ENCODE peak calls at places on chromosomes 7 and 10, in four cellular contexts. One of them, this sample, is unnamed.

GRCh38 chr7:14748461-14748860 is 154.1 kb downstream of the DGKB start:
- DNase-seq in activated naive CD4-positive, alpha-beta T cell treated with anti-CD3 and anti-CD28 coated beads for 36 hours: no peak
- DNase-seq in neural progenitor cell: no peak
- DNase-seq in activated T-cell treated with anti-CD3 and anti-CD28 coated beads, Interleukin-2, amount 50 U/mL, for 4 hours: no peak
- DNase-seq in this sample: peak

GRCh38 chr7:17331891-17332501 is 33.5 kb downstream of the AHR start:
- DNase-seq in neural progenitor cell: no peak
- DNase-seq in activated naive CD4-positive, alpha-beta T cell treated with anti-CD3 and anti-CD28 coated beads for 36 hours: no peak
- DNase-seq in activated T-cell treated with anti-CD3 and anti-CD28 coated beads, Interleukin-2, amount 50 U/mL, for 4 hours: no peak
- DNase-seq in this sample: no peak

GRCh38 chr7:104123786-104124185 is 84.0 kb downstream of the ORC5 start:
- DNase-seq in neural progenitor cell: no peak
- DNase-seq in activated T-cell treated with anti-CD3 and anti-CD28 coated beads, Interleukin-2, amount 50 U/mL, for 4 hours: no peak
- DNase-seq in activated naive CD4-positive, alpha-beta T cell treated with anti-CD3 and anti-CD28 coated beads for 36 hours: no peak
- DNase-seq in this sample: peak

GRCh38 chr10:91298224-91298862 is 77.9 kb downstream of the PCGF5 start:
- DNase-seq in activated naive CD4-positive, alpha-beta T cell treated with anti-CD3 and anti-CD28 coated beads for 36 hours: peak
- DNase-seq in neural progenitor cell: peak
- DNase-seq in activated T-cell treated with anti-CD3 and anti-CD28 coated beads, Interleukin-2, amount 50 U/mL, for 4 hours: peak
- DNase-seq in this sample: no peak

GRCh38 chr10:44370731-44371248 is 14.1 kb downstream of the CXCL12 start:
- DNase-seq in neural progenitor cell: peak
- DNase-seq in activated naive CD4-positive, alpha-beta T cell treated with anti-CD3 and anti-CD28 coated beads for 36 hours: no peak
- DNase-seq in activated T-cell treated with anti-CD3 and anti-CD28 coated beads, Interleukin-2, amount 50 U/mL, for 4 hours: no peak
- DNase-seq in this sample: no peak

GRCh38 chr10:127195571-127196226 is 692 bp downstream of the INSYN2A start:
- DNase-seq in neural progenitor cell: peak
- DNase-seq in activated T-cell treated with anti-CD3 and anti-CD28 coated beads, Interleukin-2, amount 50 U/mL, for 4 hours: no peak
- DNase-seq in activated naive CD4-positive, alpha-beta T cell treated with anti-CD3 and anti-CD28 coated beads for 36 hours: no peak
- DNase-seq in this sample: no peak

GRCh38 chr7:106914018-106914607 is 49.0 kb downstream of the PIK3CG start:
- DNase-seq in activated naive CD4-positive, alpha-beta T cell treated with anti-CD3 and anti-CD28 coated beads for 36 hours: no peak
- DNase-seq in activated T-cell treated with anti-CD3 and anti-CD28 coated beads, Interleukin-2, amount 50 U/mL, for 4 hours: no peak
- DNase-seq in neural progenitor cell: no peak
- DNase-seq in this sample: no peak

GRCh38 chr10:123974406-123974805 is 82.8 kb upstream of the CPXM2 start:
- DNase-seq in activated T-cell treated with anti-CD3 and anti-CD28 coated beads, Interleukin-2, amount 50 U/mL, for 4 hours: no peak
- DNase-seq in neural progenitor cell: no peak
- DNase-seq in activated naive CD4-positive, alpha-beta T cell treated with anti-CD3 and anti-CD28 coated beads for 36 hours: no peak
- DNase-seq in this sample: no peak

GRCh38 chr10:122648599-122649428 is 50.8 kb downstream of the C10orf120 start:
- DNase-seq in activated naive CD4-positive, alpha-beta T cell treated with anti-CD3 and anti-CD28 coated beads for 36 hours: peak
- DNase-seq in activated T-cell treated with anti-CD3 and anti-CD28 coated beads, Interleukin-2, amount 50 U/mL, for 4 hours: no peak
- DNase-seq in neural progenitor cell: peak
- DNase-seq in this sample: no peak